ENCODE peak calls at places on chromosomes 11 and 22, in seven cellular contexts. S, R, U, P, G, F and B are unnamed samples. For H3K4me1, the result is how much of the 10 kb centered on the place peaks cover.

GRCh38 chr11:72736452-72737069 is 15.6 kb downstream of the ARAP1 start:
- DNase-seq in S (peak), R (peak), U (peak), P (peak), G (no peak), F (no peak), B (peak)

GRCh38 chr11:132244871-132245557 is 874.6 kb downstream of the NTM start:
- DNase-seq in S (no peak), R (no peak), U (no peak), P (no peak), G (no peak), F (no peak), B (no peak)

GRCh38 chr11:19816817-19817216 is 104.2 kb downstream of the NAV2 start:
- DNase-seq in S (no peak), R (no peak), U (no peak), P (no peak), G (no peak), F (no peak), B (no peak)

GRCh38 chr22:41620646-41621098 is at the start of gene DESI1:
- DNase-seq in S (no peak), R (no peak), U (no peak), P (no peak), G (no peak), F (no peak), B (no peak)

GRCh38 chr11:26483101-26483500 is 89.0 kb downstream of the MUC15 start:
- DNase-seq in S (no peak), R (no peak), U (no peak), P (no peak), G (no peak), F (no peak), B (no peak)

GRCh38 chr22:47171441-47172221 is 409.2 kb downstream of the TBC1D22A start:
- DNase-seq in S (no peak), R (peak), U (peak), P (no peak), G (no peak), F (no peak), B (no peak)

GRCh38 chr11:15569626-15570025 is 454.9 kb downstream of the INSC start:
- DNase-seq in S (no peak), R (no peak), U (no peak), P (no peak), G (no peak), F (no peak), B (no peak)

GRCh38 chr11:113387605-113388211 is at the start of gene ANKK1:
- DNase-seq in S (no peak), R (no peak), U (no peak), P (no peak), G (peak), F (peak), B (no peak)

GRCh38 chr22:39907035-39907434 is 6.2 kb downstream of the GRAP2 start:
- DNase-seq in S (no peak), R (no peak), U (no peak), P (no peak), G (no peak), F (no peak), B (no peak)

GRCh38 chr11:95338430-95338991 is 107.5 kb upstream of the SESN3 start:
- DNase-seq in S (no peak), R (peak), U (peak), P (no peak), G (peak), F (no peak), B (no peak)

GRCh38 chr11:126034026-126034822 is 28.4 kb downstream of the CDON start:
- DNase-seq in S (no peak), R (no peak), U (no peak), P (no peak), G (no peak), F (peak), B (no peak)

GRCh38 chr11:84780689-84781293 is 846.4 kb downstream of the DLG2 start:
- DNase-seq in S (peak), R (no peak), U (no peak), P (no peak), G (peak), F (peak), B (no peak)

GRCh38 chr22:19615867-19616581 is 91.8 kb upstream of the CLDN5 start:
- DNase-seq in S (no peak), R (no peak), U (no peak), P (no peak), G (no peak), F (no peak), B (no peak)

GRCh38 chr11:14914536-14914935 is 22.5 kb upstream of the CYP2R1 start:
- DNase-seq in S (no peak), R (no peak), U (no peak), P (no peak), G (no peak), F (no peak), B (no peak)

GRCh38 chr22:44746836-44747519 is 5.4 kb upstream of the ARHGAP8 start:
- DNase-seq in S (no peak), R (peak), U (no peak), P (no peak), G (no peak), F (no peak), B (no peak)

GRCh38 chr11:57358991-57359390 is 20.8 kb downstream of the P2RX3 start:
- DNase-seq in S (no peak), R (no peak), U (peak), P (no peak), G (no peak), F (no peak), B (no peak)

GRCh38 chr11:57798905-57799559 is 37.4 kb downstream of the CTNND1 start:
- DNase-seq in S (peak), R (peak), U (no peak), P (no peak), G (no peak), F (no peak), B (no peak)

GRCh38 chr11:20172721-20173447 is 12.6 kb upstream of the DBX1 start:
- DNase-seq in S (no peak), R (no peak), U (no peak), P (no peak), G (no peak), F (no peak), B (no peak)

GRCh38 chr11:12111482-12112149 is 1.2 kb downstream of the MICAL2 start:
- DNase-seq in S (no peak), R (no peak), U (no peak), P (no peak), G (no peak), F (no peak), B (no peak)

GRCh38 chr11:20013346-20014066 is 146.8 kb downstream of the DBX1 start:
- DNase-seq in S (peak), R (no peak), U (no peak), P (no peak), G (peak), F (no peak), B (no peak)

GRCh38 chr11:33344611-33345010 is 87.4 kb downstream of the HIPK3 start:
- DNase-seq in S (peak), R (no peak), U (no peak), P (no peak), G (no peak), F (no peak), B (no peak)

GRCh38 chr11:67354314-67355022 is 1.1 kb upstream of the POLD4 start:
- DNase-seq in S (peak), R (peak), U (no peak), P (no peak), G (no peak), F (no peak), B (no peak)

GRCh38 chr11:118012083-118012669 is 26.0 kb downstream of the IL10RA start:
- DNase-seq in S (peak), R (peak), U (peak), P (no peak), G (no peak), F (no peak), B (peak)

GRCh38 chr22:43919106-43919965 is 4.3 kb upstream of the PNPLA3 start:
- DNase-seq in S (no peak), R (no peak), U (no peak), P (no peak), G (no peak), F (no peak), B (no peak)

GRCh38 chr11:7637447-7638157 is 35.7 kb downstream of the CYB5R2 start:
- DNase-seq in S (no peak), R (no peak), U (no peak), P (no peak), G (no peak), F (no peak), B (no peak)

GRCh38 chr11:126920833-126921232 is 79.7 kb downstream of the KIRREL3 start:
- DNase-seq in S (no peak), R (no peak), U (no peak), P (no peak), G (no peak), F (no peak), B (no peak)

GRCh38 chr11:105582497-105582896 is 27.4 kb upstream of the GRIA4 start:
- DNase-seq in S (no peak), R (no peak), U (no peak), P (no peak), G (no peak), F (no peak), B (no peak)

GRCh38 chr11:92101845-92102244 is 122.8 kb upstream of the FAT3 start:
- DNase-seq in S (no peak), R (no peak), U (no peak), P (no peak), G (no peak), F (no peak), B (no peak)

GRCh38 chr11:72236083-72236697 is 7.8 kb downstream of the PHOX2A start:
- DNase-seq in S (no peak), R (no peak), U (no peak), P (no peak), G (no peak), F (no peak), B (no peak)

GRCh38 chr11:130721282-130721681 is 195.0 kb downstream of the SNX19 start:
- DNase-seq in S (no peak), R (no peak), U (no peak), P (no peak), G (no peak), F (no peak), B (no peak)

GRCh38 chr11:6431861-6432260 is 8.9 kb downstream of the HPX start:
- DNase-seq in S (peak), R (no peak), U (no peak), P (no peak), G (no peak), F (no peak), B (no peak)

GRCh38 chr11:120183701-120184141 is 27.1 kb upstream of the OAF start:
- DNase-seq in S (no peak), R (no peak), U (peak), P (no peak), G (no peak), F (no peak), B (no peak)

GRCh38 chr11:120184946-120185677 is 25.7 kb upstream of the OAF start:
- DNase-seq in S (no peak), R (peak), U (peak), P (no peak), G (peak), F (no peak), B (no peak)

GRCh38 chr11:120185678-120186407 is 25.0 kb upstream of the OAF start:
- DNase-seq in S (no peak), R (peak), U (no peak), P (no peak), G (no peak), F (no peak), B (no peak)

GRCh38 chr11:120182790-120183491 is 27.9 kb upstream of the OAF start:
- DNase-seq in S (no peak), R (peak), U (peak), P (no peak), G (peak), F (no peak), B (no peak)

GRCh38 chr11:120184371-120184945 is 26.4 kb upstream of the OAF start:
- DNase-seq in S (no peak), R (no peak), U (peak), P (no peak), G (no peak), F (no peak), B (no peak)
- H3K4me3 ChIP-seq in S (no peak), R (peak), U (no peak), P (no peak), G (no peak), F (no peak), B (no peak)

GRCh38 chr22:23877566-23877965 is 16.6 kb upstream of the MIF start:
- DNase-seq in S (no peak), R (no peak), U (no peak), P (no peak), G (no peak), F (no peak), B (no peak)
- H3K4me1 ChIP-seq in S (under half), R (under half), U (under half), P (under half), G (under half), F (under half), B (under half)

GRCh38 chr11:9577032-9577431 is 3.6 kb downstream of the WEE1 start:
- DNase-seq in S (no peak), R (no peak), U (no peak), P (no peak), G (no peak), F (no peak), B (no peak)
- H3K4me3 ChIP-seq in S (peak), R (peak), U (peak), P (peak), G (peak), F (no peak), B (peak)

DNA sequence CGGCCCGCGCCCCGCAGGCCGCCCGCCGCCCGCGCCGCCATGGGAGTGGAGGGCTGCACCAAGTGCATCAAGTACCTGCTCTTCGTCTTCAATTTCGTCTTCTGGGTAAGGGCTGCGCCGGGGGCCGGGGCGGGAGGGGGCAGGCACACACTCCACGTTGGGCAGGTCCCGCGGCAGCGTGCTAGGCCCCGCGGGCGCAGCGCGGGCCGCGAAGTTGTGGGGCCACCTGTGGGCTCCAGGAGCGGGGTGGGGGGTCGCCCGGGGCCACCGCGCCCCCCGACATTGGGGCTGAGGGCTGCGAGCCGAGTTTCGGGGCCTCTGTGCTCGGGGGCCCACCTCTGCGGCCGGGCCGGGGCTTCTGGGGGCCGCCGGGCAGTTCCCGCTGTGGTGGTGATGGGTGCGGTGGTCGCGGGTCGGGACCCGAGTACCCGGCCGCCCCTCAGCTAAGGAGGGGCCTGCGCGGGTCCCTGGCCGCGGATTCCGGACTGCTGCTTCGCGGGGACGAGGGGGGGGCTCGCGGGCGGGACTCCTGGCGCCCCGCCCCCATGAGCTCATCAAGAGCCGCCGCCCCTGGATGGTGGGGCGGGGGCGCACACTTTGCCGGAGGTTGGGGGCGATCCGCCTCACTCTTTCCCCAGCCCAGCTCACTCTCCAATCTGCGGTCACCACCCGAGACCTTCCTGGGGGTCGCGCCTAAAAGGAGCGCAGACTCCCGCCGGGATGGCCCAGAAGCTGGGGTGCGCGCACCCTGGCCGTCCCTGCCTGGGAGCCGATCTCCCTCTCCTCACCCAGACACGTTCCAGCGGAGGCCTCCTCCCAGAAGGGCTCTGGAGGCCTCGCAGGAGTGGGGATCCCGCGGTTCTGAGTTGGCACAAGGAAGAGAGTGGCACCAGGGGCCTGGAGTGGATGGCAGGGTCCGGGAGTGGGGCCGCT is 667 bp downstream of the CD81 start:
- DNase-seq in S (no peak), R (peak), U (peak), P (peak), G (peak), F (peak), B (peak)
- H3K4me1 ChIP-seq in S (under half), R (under half), U (under half), P (under half), G (under half), F (under half), B (under half)